ENCODE peak calls at places on chromosomes 11 and 22, in four cellular contexts. U is IMR-90, D is testis, Y is HCT116. H is an unnamed sample.

GRCh38 chr11:13972033-13972910 is 9.7 kb downstream of the SPON1 start:
- DNase-seq in U (peak), Y (no peak), D (peak), H (no peak)

GRCh38 chr22:49351761-49352221 is 475.9 kb downstream of the BRD1 start:
- DNase-seq in D (no peak), Y (no peak), U (no peak), H (no peak)

GRCh38 chr11:134669796-134670195 is 257.8 kb upstream of the B3GAT1 start:
- DNase-seq in Y (no peak), U (no peak), D (no peak), H (no peak)

GRCh38 chr11:118002010-118002540 is 15.9 kb downstream of the IL10RA start:
- DNase-seq in U (no peak), D (no peak), Y (no peak), H (no peak)

GRCh38 chr11:120210651-120211521 is at the start of gene OAF:
- DNase-seq in D (peak), Y (peak), U (peak), H (no peak)

GRCh38 chr11:132318421-132319157 is 948.2 kb downstream of the NTM start:
- DNase-seq in D (no peak), U (peak), Y (no peak), H (no peak)

GRCh38 chr11:126500981-126501380 is 145.5 kb downstream of the ST3GAL4 start:
- DNase-seq in U (no peak), D (no peak), Y (no peak), H (no peak)

GRCh38 chr11:61888043-61888442 is 3.3 kb downstream of the FADS3 start:
- DNase-seq in U (peak), D (peak), Y (no peak), H (no peak)

GRCh38 chr11:6096417-6096816 is 11.1 kb upstream of the OR56B4 start:
- DNase-seq in U (peak), D (no peak), Y (no peak), H (no peak)

GRCh38 chr11:108559904-108560303 is 33.7 kb downstream of the EXPH5 start:
- DNase-seq in U (peak), Y (no peak), D (no peak), H (no peak)

GRCh38 chr11:85923455-85923854 is 68.3 kb downstream of the CCDC83 start:
- DNase-seq in U (no peak), D (no peak), Y (no peak), H (no peak)

GRCh38 chr11:706957-707816 is 1.2 kb downstream of the EPS8L2 start:
- DNase-seq in D (no peak), Y (no peak), U (no peak), H (no peak)

GRCh38 chr22:29149841-29150555 is 55.7 kb upstream of the EMID1 start:
- DNase-seq in U (no peak), Y (no peak), D (peak), H (no peak)

GRCh38 chr22:45493286-45493771 is 9.4 kb upstream of the FBLN1 start:
- DNase-seq in Y (no peak), U (no peak), D (no peak), H (no peak)

GRCh38 chr22:32920032-32920628 is 118.6 kb downstream of the TIMP3 start:
- DNase-seq in Y (no peak), U (peak), D (peak), H (no peak)

GRCh38 chr11:79600747-79601146 is 159.9 kb upstream of the TENM4 start:
- DNase-seq in D (no peak), Y (no peak), U (no peak), H (no peak)

GRCh38 chr11:96393753-96394348 is 4.0 kb downstream of the JRKL start:
- DNase-seq in U (peak), Y (peak), D (no peak), H (no peak)

GRCh38 chr11:30560345-30561106 is 25.6 kb downstream of the MPPED2 start:
- DNase-seq in U (peak), D (no peak), Y (no peak), H (no peak)
- H3K4me3 ChIP-seq in U (peak), D (no peak), Y (no peak), H (no peak)

DNA sequence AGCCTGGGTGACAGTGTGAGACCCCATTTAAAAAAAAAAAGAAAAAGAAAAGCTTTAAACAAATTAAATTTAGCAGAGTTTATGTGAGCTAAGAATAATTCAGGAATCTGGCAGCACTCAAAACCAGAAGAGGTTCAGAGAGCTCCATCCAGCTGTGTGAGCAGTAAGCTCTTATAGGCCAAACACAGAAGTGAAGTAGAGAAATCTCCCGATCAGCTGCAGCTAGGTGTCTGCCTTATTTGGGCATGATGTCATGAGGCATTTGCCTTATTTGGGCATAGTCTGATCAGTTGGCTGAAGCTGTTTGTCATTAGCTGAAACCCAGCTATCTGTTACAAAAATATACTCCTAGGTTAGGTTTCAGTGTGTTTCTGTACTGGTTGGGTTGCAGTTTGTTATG is 8.2 kb downstream of the MS4A15 start:
- DNase-seq in U (no peak), Y (no peak), D (no peak), H (no peak)
- TF ChIP-seq POLR2A in U (no peak), Y (no peak), D (no peak), H (no peak)

GRCh38 chr22:36009085-36009484 is 19.5 kb downstream of the RBFOX2 start:
- DNase-seq in D (no peak), U (peak), Y (no peak), H (no peak)
- H3K4me3 ChIP-seq in D (no peak), U (no peak), Y (no peak), H (no peak)

GRCh38 chr11:67506426-67507032 is 1.4 kb upstream of the PITPNM1 start:
- DNase-seq in D (no peak), U (no peak), Y (no peak), H (no peak)

GRCh38 chr11:67508486-67509121 is 642 bp upstream of the CDK2AP2 start:
- DNase-seq in Y (peak), U (peak), D (peak), H (peak)

GRCh38 chr11:67507242-67507890 is 596 bp downstream of the CDK2AP2 start:
- DNase-seq in Y (peak), U (peak), D (peak), H (no peak)

GRCh38 chr11:67510023-67510345 is 2.0 kb upstream of the CDK2AP2 start:
- DNase-seq in D (no peak), Y (no peak), U (peak), H (no peak)

DNA sequence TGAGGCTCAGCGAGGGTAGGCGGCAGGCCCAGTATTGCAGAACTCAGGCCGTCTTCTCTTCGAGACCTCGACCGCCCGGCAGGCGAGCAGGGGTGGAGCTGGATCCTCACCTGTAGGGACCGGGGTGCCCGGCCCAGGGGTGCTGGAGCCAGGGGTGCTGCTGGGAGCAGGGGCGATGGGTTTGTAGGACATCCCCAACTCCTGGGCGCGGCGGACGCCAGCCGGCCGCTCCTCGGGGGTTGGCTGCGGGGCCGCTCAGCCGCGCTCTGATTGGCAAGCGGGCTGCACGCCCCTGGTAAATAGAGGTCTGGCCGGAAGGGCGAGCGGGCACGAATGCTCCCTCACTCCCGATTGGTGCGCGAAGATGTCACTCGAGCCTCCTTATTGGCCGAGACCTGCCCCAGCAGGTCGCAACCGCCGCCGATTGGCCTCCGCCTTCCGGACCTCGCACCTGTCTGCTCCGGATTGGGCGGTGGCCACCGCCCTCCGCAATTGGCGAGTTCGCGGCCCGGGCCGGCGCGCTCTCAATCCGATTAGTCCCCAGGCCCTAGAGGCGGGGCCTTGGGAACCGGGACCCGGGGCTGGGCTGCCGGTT is at the start of gene CDK2AP2:
- DNase-seq in Y (peak), U (peak), D (peak), H (peak)
- TF ChIP-seq POLR2A in Y (peak), U (peak), D (no peak), H (peak)

GRCh38 chr11:86941871-86942208 is 13.4 kb downstream of the FZD4 start:
- DNase-seq in U (no peak), D (no peak), Y (no peak), H (no peak)

GRCh38 chr11:86940122-86940777 is 14.9 kb downstream of the FZD4 start:
- DNase-seq in D (peak), U (peak), Y (no peak), H (no peak)

GRCh38 chr11:86938900-86939880 is 16.0 kb downstream of the FZD4 start:
- DNase-seq in D (no peak), Y (peak), U (peak), H (no peak)

GRCh38 chr11:86942212-86942611 is 13.0 kb downstream of the FZD4 start:
- DNase-seq in U (peak), D (no peak), Y (no peak), H (no peak)

GRCh38 chr11:86941077-86941870 is 13.9 kb downstream of the FZD4 start:
- DNase-seq in Y (no peak), D (no peak), U (peak), H (no peak)
- H3K4me3 ChIP-seq in Y (no peak), D (no peak), U (no peak), H (no peak)

DNA sequence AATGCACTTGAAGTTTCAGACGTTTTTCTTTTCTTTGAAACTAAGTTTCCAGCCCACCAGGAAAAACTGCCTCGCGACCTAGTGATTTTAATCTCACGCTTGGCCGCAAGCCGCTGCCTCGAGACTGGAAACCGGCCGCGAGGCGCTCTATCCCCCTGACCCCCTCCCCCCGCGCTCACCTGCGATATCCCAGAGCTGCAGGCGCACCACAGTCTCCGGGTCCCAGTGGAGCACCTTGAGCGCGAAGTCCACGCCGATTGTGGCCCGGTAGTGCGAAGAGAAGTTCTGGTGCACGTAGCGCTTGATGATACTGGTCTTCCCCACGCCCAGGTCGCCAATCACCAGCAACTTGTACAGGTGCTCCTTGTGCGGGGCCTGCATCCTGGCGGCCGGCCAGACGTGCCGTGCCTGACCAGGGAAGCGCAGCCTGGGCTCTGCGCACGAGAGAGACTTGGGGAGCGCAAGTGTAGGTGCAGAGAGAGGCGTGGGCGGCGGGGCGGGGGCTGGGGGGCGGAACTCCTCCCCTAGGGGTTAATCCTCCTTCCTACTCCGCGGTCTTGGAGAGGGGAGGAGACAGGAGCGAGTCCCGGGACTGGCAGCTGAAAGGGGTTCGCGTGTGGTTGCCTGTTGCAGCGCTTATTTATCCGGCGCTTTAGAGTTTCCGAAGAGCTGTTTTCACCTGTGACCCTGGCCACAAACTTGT is at the start of gene RAB38:
- DNase-seq in Y (peak), D (peak), U (peak), H (no peak)
- TF ChIP-seq POLR2A in Y (peak), D (no peak), U (no peak), H (peak)